ENCODE peak calls at places on chromosome 13, in nine cellular contexts. Z is left ventricle myocardium inferior, I is lung, N is A549, H is H1, Y is AG10803, F is B cell, E is fibroblast of lung, Q is IMR-90. K is an unnamed sample.

GRCh38 chr13:70568571-70568970 is 460.3 kb upstream of the KLHL1 start:
- DNase-seq in H (no peak), Z (no peak), N (peak; percentile 1), Y (peak; percentile 20), E (peak; percentile 66), F (no peak), Q (peak; percentile 26), I (no peak), K (peak; percentile 39)

GRCh38 chr13:99417821-99418662 is 83.2 kb upstream of the TM9SF2 start:
- DNase-seq in N (no peak), Z (no peak), Q (no peak), Y (no peak), F (peak; percentile 36), E (no peak), I (no peak), H (no peak), K (no peak)

GRCh38 chr13:49869514-49869913 is 66.6 kb downstream of the SPRYD7 start:
- DNase-seq in H (peak; percentile 55), I (no peak), N (no peak), Q (peak; percentile 36), F (no peak), Z (no peak), Y (peak; percentile 8), E (peak; percentile 33), K (peak; percentile 18)

GRCh38 chr13:31517599-31517998 is 221.7 kb upstream of the RXFP2 start:
- DNase-seq in Z (no peak), Q (no peak), H (no peak), E (no peak), I (no peak), F (no peak), N (no peak), Y (no peak), K (no peak)

GRCh38 chr13:33642374-33643065 is 175.4 kb upstream of the RFC3 start:
- DNase-seq in Y (peak; percentile 97), Q (peak; percentile 72), N (peak; percentile 5), E (peak; percentile 96), H (no peak), I (no peak), F (no peak), Z (peak; percentile 39), K (no peak)

GRCh38 chr13:40275155-40275554 is 391.3 kb downstream of the FOXO1 start:
- DNase-seq in N (no peak), Z (no peak), H (no peak), Y (no peak), E (no peak), I (no peak), Q (no peak), F (no peak), K (no peak)

GRCh38 chr13:84352946-84353345 is 470.7 kb upstream of the SLITRK1 start:
- DNase-seq in Y (no peak), Z (no peak), H (no peak), E (no peak), I (no peak), F (no peak), N (no peak), Q (no peak), K (no peak)

GRCh38 chr13:41259875-41260501 is 3.4 kb downstream of the MTRF1 start:
- DNase-seq in I (no peak), H (no peak), F (no peak), Z (no peak), Q (no peak), E (no peak), N (no peak), Y (no peak), K (no peak)

GRCh38 chr13:106291006-106291405 is 244.5 kb downstream of the EFNB2 start:
- DNase-seq in Z (no peak), Q (peak; percentile 76), H (no peak), N (no peak), I (no peak), F (no peak), E (peak; percentile 34), Y (peak; percentile 65), K (no peak)

GRCh38 chr13:107884564-107884963 is 330.8 kb downstream of the LIG4 start:
- DNase-seq in Y (no peak), H (no peak), E (no peak), N (no peak), F (no peak), Q (no peak), Z (no peak), I (no peak), K (no peak)

DNA sequence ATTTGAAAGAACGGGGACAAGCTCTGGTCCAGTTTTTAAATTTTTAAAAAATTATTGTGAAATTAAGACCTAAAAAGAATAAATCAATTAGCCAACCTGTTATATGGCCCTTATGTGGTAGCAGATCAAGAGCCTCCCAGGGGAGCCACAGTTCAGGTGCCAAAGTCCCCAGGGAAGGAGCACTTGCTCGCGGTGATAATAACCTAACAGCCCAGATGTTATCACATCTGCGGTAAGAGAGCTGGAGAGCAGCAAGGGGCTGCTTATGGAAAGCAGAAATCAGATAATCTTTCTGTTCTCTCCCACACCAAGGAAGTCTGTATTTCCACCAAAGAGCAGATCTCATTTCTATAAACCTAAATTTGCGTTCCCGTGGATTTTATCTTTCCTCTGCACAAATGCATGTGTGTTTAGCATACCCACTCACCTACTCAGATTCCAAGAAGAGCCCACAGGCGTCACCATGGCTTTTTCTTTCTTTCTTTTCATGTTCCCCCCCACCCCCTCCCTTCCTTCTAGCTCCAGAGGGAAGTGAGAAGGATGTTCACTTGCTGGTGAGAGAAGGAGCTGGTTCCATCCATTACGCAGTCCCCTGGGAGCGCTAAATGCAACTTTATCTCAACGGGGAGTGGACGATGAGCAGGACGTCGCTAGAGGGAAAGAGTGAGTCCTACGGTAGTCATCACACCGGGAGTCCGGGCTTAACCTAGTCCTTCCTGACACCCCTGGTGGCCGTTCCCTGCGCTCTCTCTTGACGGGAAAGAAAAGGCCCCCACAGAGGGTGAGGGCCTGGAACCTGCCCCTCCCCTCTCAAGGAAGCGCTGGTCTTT is 1.6 kb upstream of the POU4F1 start:
- DNase-seq in Q (peak; percentile 8), F (no peak), H (peak; percentile 67), Y (no peak), N (peak; percentile 58), E (no peak), I (no peak), Z (no peak), K (no peak)
- TF ChIP-seq CTCF in Q (no peak), F (no peak), H (no peak), Y (no peak), N (no peak), E (no peak), I (no peak), Z (no peak), K (no peak)

GRCh38 chr13:102311433-102311796 is 90.4 kb downstream of the FGF14 start:
- DNase-seq in F (no peak), I (no peak), N (no peak), Z (no peak), H (no peak), E (no peak), Y (no peak), Q (no peak), K (no peak)
- TF ChIP-seq CTCF in F (no peak), I (no peak), N (no peak), Z (no peak), H (no peak), E (no peak), Y (no peak), Q (no peak), K (no peak)

GRCh38 chr13:51768378-51768921 is 35.5 kb downstream of the DHRS12 start:
- DNase-seq in F (no peak), E (no peak), I (no peak), Y (no peak), Z (no peak), Q (no peak), H (peak; percentile 78), N (no peak), K (no peak)
- TF ChIP-seq CTCF in F (no peak), E (no peak), I (no peak), Y (peak; percentile 10), Z (peak; percentile 45), Q (no peak), H (no peak), N (no peak), K (peak; percentile 28)

GRCh38 chr13:19575230-19575629 is 13.9 kb upstream of the TPTE2 start:
- DNase-seq in Q (no peak), Y (no peak), Z (no peak), H (no peak), F (no peak), I (no peak), N (no peak), E (no peak), K (no peak)
- TF ChIP-seq CTCF in Q (no peak), Y (no peak), Z (no peak), H (no peak), F (no peak), I (no peak), N (no peak), E (no peak), K (no peak)

DNA sequence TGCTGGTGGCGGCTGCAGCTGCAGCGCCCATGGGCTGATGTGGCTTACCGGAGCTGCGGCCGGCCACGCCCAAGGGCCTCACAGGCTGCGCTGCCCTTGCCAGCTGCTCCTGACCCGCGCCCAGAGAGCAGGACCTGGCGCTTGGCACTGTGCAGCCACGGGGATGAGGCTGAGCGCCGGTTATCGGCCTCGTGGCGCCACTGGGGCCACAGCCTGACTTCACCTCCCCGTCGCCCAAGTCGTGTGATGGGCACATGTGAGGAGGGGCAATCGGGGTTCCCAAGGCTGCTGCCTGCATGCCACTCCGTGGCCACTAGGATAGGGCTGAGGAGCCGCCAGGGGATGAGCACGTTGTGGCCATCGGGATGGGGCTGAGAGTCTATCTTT is 77.2 kb upstream of the PABPC3 start:
- DNase-seq in N (no peak), Q (no peak), F (no peak), E (no peak), Y (no peak), I (no peak), Z (no peak), H (no peak), K (no peak)
- TF ChIP-seq CTCF in N (no peak), Q (no peak), F (no peak), E (no peak), Y (no peak), I (no peak), Z (no peak), H (peak; percentile 37), K (no peak)

DNA sequence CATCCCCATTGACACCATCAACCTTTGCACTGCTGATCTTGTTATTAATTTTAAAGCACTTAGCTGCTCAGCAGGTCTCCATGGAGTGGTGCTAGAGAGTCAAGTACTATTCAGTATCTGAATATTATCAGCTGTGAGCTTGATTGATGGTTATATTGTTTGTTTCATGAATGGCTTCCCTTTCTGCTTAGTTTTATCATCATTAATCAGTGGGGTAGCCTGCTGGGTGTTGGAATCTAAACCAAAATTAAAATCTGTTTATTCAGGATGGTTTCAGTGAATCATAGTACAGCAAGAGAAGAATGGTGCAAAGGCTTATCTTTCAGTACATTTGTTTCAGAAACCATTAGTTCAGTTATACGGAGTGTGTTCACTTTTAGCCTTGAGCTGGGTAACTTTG is 42.5 kb upstream of the SCEL start:
- DNase-seq in E (peak; percentile 42), H (no peak), Y (no peak), F (no peak), Z (no peak), N (no peak), I (no peak), Q (no peak), K (no peak)
- TF ChIP-seq CTCF in E (peak; percentile 33), H (no peak), Y (peak; percentile 55), F (peak; percentile 61), Z (peak; percentile 52), N (peak; percentile 56), I (peak; percentile 5), Q (peak; percentile 4), K (no peak)